ENCODE peak calls at places on chromosomes 5 and 9, in six cellular contexts. C is activated CD4-positive, alpha-beta T cell treated with anti-CD3 and anti-CD28 coated beads, Interleukin-2, amount 10 ng/mL, durations not matched to agents 7 days and 5 days; H is A549; M is activated T-cell treated with anti-CD3 and anti-CD28 coated beads for 48 hours; A is NCI-H1694; V is endothelial cell. P is an unnamed sample.

GRCh38 chr5:133290669-133291235 is 238.9 kb downstream of the HSPA4 start:
- DNase-seq in A (no peak), M (no peak), V (no peak), C (no peak), H (no peak), P (no peak)

GRCh38 chr9:93010696-93011095 is 47.8 kb upstream of the SUSD3 start:
- DNase-seq in V (no peak), C (no peak), A (no peak), M (no peak), H (no peak), P (no peak)

GRCh38 chr5:37962389-37962788 is 122.5 kb upstream of the GDNF start:
- DNase-seq in H (no peak), A (no peak), M (no peak), V (no peak), C (no peak), P (no peak)

GRCh38 chr5:65066787-65067506 is 298.2 kb downstream of the CWC27 start:
- DNase-seq in M (no peak), A (no peak), V (no peak), H (no peak), C (no peak), P (no peak)

GRCh38 chr9:78115073-78115472 is 83.5 kb upstream of the GNAQ start:
- DNase-seq in A (no peak), H (peak), C (peak), M (no peak), V (peak), P (no peak)

GRCh38 chr9:136690841-136691261 is 3.6 kb upstream of the AGPAT2 start:
- DNase-seq in C (no peak), M (no peak), A (no peak), V (no peak), H (no peak), P (no peak)

GRCh38 chr9:22039258-22039657 is 30.2 kb upstream of the CDKN2B start:
- DNase-seq in M (no peak), C (no peak), H (no peak), A (no peak), V (no peak), P (no peak)

GRCh38 chr5:135085133-135085935 is 51.3 kb upstream of the PITX1 start:
- DNase-seq in C (no peak), H (peak), V (no peak), M (no peak), A (no peak), P (no peak)

GRCh38 chr9:33197279-33197678 is 30.1 kb upstream of the B4GALT1 start:
- DNase-seq in M (no peak), C (no peak), A (no peak), V (no peak), H (no peak), P (no peak)

GRCh38 chr5:170420809-170421412 is 31.7 kb upstream of the KCNMB1 start:
- DNase-seq in V (peak), H (peak), A (peak), M (peak), C (peak), P (peak)

GRCh38 chr9:134738869-134739659 is 97.5 kb downstream of the COL5A1 start:
- DNase-seq in C (peak), A (peak), M (peak), V (peak), H (peak), P (peak)

GRCh38 chr9:99433555-99433954 is 211.5 kb downstream of the SEC61B start:
- DNase-seq in C (peak), M (peak), V (no peak), A (no peak), H (peak), P (peak)

GRCh38 chr5:30479104-30479503 is 714.4 kb upstream of the CDH6 start:
- DNase-seq in M (no peak), H (no peak), A (no peak), V (no peak), C (no peak), P (no peak)

GRCh38 chr5:93236807-93237421 is 344.1 kb downstream of the NR2F1-AS1 start:
- DNase-seq in H (peak), M (no peak), V (no peak), A (no peak), C (no peak), P (no peak)

GRCh38 chr9:129309041-129309430 is 131.0 kb upstream of the IER5L start:
- DNase-seq in C (no peak), M (no peak), H (no peak), A (no peak), V (no peak), P (no peak)

GRCh38 chr5:34692781-34693180 is 36.7 kb downstream of the RAI14 start:
- DNase-seq in V (no peak), C (no peak), M (no peak), H (no peak), A (no peak), P (no peak)

GRCh38 chr5:171630047-171630669 is 155.5 kb upstream of the SMIM23 start:
- DNase-seq in A (peak), M (peak), H (peak), V (peak), C (no peak), P (peak)

GRCh38 chr9:129889936-129890717 is 54.9 kb downstream of the USP20 start:
- DNase-seq in H (no peak), M (peak), A (no peak), V (no peak), C (peak), P (peak)

GRCh38 chr9:22863106-22863505 is 416.5 kb downstream of the DMRTA1 start:
- DNase-seq in M (no peak), A (no peak), H (no peak), C (no peak), V (no peak), P (no peak)

GRCh38 chr9:13979941-13980318 is 334.0 kb downstream of the NFIB start:
- DNase-seq in H (no peak), V (no peak), C (no peak), M (no peak), A (no peak), P (no peak)

GRCh38 chr5:115573133-115573532 is 28.6 kb upstream of the FEM1C start:
- DNase-seq in H (no peak), C (no peak), M (no peak), V (no peak), A (no peak), P (no peak)

GRCh38 chr5:55645304-55645703 is 66.8 kb downstream of the SLC38A9 start:
- DNase-seq in H (peak), A (no peak), C (no peak), M (no peak), V (no peak), P (no peak)

GRCh38 chr5:108356286-108356685 is 25.6 kb downstream of the FBXL17 start:
- DNase-seq in C (no peak), M (no peak), H (no peak), V (no peak), A (no peak), P (no peak)

GRCh38 chr5:38994329-38994927 is 79.8 kb downstream of the RICTOR start:
- DNase-seq in H (peak), M (no peak), A (peak), V (peak), C (peak), P (peak)

GRCh38 chr5:1137567-1138444 is 25.9 kb upstream of the SLC12A7 start:
- DNase-seq in A (no peak), M (no peak), V (no peak), C (peak), H (peak), P (no peak)

GRCh38 chr5:158514353-158514960 is 585.3 kb downstream of the EBF1 start:
- DNase-seq in V (no peak), A (no peak), H (no peak), M (no peak), C (no peak), P (no peak)

GRCh38 chr5:610744-611730 is 1.1 kb upstream of the CEP72 start:
- DNase-seq in M (no peak), H (no peak), A (no peak), V (no peak), C (no peak), P (peak)

GRCh38 chr5:177596775-177597238 is 3.1 kb upstream of the B4GALT7 start:
- DNase-seq in H (no peak), M (no peak), A (no peak), C (no peak), V (no peak), P (no peak)

GRCh38 chr9:127921592-127922120 is 4.8 kb upstream of the ST6GALNAC4 start:
- DNase-seq in H (no peak), C (peak), A (no peak), M (peak), V (peak), P (peak)

GRCh38 chr9:35912791-35913400 is 3.6 kb downstream of the SPAAR start:
- DNase-seq in H (no peak), M (no peak), V (no peak), C (no peak), A (no peak), P (no peak)